ENCODE peak calls at places on chromosomes 11 and 22, in nine cellular contexts. One of them, this sample, is unnamed.
A peak's percentile ranks its signal among the peaks of the same experiment; 100 is the strongest.

GRCh38 chr22:50302564-50302963 is 4.9 kb downstream of the PLXNB2 start:
- DNase-seq in K562: no peak
- DNase-seq in T-helper 17 cell: no peak
- DNase-seq in brain microvascular endothelial cell: no peak
- DNase-seq in lower leg skin: no peak
- DNase-seq in fibroblast of the conjunctiva: no peak
- DNase-seq in amygdala: no peak
- DNase-seq in stimulated activated CD4-positive, alpha-beta T cell treated with anti-CD3 and anti-CD28 coated beads, Interleukin-4, amount 100 ng/mL, for 24 hours: no peak
- DNase-seq in kidney: no peak
- DNase-seq in this sample: no peak

GRCh38 chr22:45064313-45065268 is 54.8 kb upstream of the PHF21B start:
- DNase-seq in lower leg skin: no peak
- DNase-seq in kidney: no peak
- DNase-seq in amygdala: no peak
- DNase-seq in fibroblast of the conjunctiva: peak; percentile 13
- DNase-seq in T-helper 17 cell: no peak
- DNase-seq in brain microvascular endothelial cell: peak; percentile 73
- DNase-seq in K562: peak; percentile 12
- DNase-seq in stimulated activated CD4-positive, alpha-beta T cell treated with anti-CD3 and anti-CD28 coated beads, Interleukin-4, amount 100 ng/mL, for 24 hours: peak; percentile 74
- DNase-seq in this sample: no peak

GRCh38 chr11:73872746-73873412 is 3.8 kb downstream of the COA4 start:
- DNase-seq in kidney: no peak
- DNase-seq in fibroblast of the conjunctiva: no peak
- DNase-seq in brain microvascular endothelial cell: no peak
- DNase-seq in K562: no peak
- DNase-seq in T-helper 17 cell: no peak
- DNase-seq in amygdala: no peak
- DNase-seq in lower leg skin: no peak
- DNase-seq in stimulated activated CD4-positive, alpha-beta T cell treated with anti-CD3 and anti-CD28 coated beads, Interleukin-4, amount 100 ng/mL, for 24 hours: no peak
- DNase-seq in this sample: no peak

GRCh38 chr11:34680918-34681554 is 60.1 kb downstream of the EHF start:
- DNase-seq in amygdala: no peak
- DNase-seq in T-helper 17 cell: no peak
- DNase-seq in lower leg skin: no peak
- DNase-seq in K562: no peak
- DNase-seq in kidney: no peak
- DNase-seq in fibroblast of the conjunctiva: peak; percentile 4
- DNase-seq in brain microvascular endothelial cell: peak; percentile 59
- DNase-seq in stimulated activated CD4-positive, alpha-beta T cell treated with anti-CD3 and anti-CD28 coated beads, Interleukin-4, amount 100 ng/mL, for 24 hours: no peak
- DNase-seq in this sample: no peak

GRCh38 chr22:27149886-27150529 is 492.6 kb downstream of the MIAT start:
- DNase-seq in stimulated activated CD4-positive, alpha-beta T cell treated with anti-CD3 and anti-CD28 coated beads, Interleukin-4, amount 100 ng/mL, for 24 hours: no peak
- DNase-seq in kidney: no peak
- DNase-seq in T-helper 17 cell: no peak
- DNase-seq in lower leg skin: no peak
- DNase-seq in amygdala: no peak
- DNase-seq in brain microvascular endothelial cell: peak; percentile 35
- DNase-seq in K562: no peak
- DNase-seq in fibroblast of the conjunctiva: no peak
- DNase-seq in this sample: no peak

GRCh38 chr11:69878144-69878883 is 59.1 kb upstream of the FGF3 start:
- DNase-seq in kidney: peak; percentile 32
- DNase-seq in stimulated activated CD4-positive, alpha-beta T cell treated with anti-CD3 and anti-CD28 coated beads, Interleukin-4, amount 100 ng/mL, for 24 hours: no peak
- DNase-seq in T-helper 17 cell: no peak
- DNase-seq in fibroblast of the conjunctiva: no peak
- DNase-seq in brain microvascular endothelial cell: no peak
- DNase-seq in lower leg skin: no peak
- DNase-seq in amygdala: no peak
- DNase-seq in K562: no peak
- DNase-seq in this sample: no peak

GRCh38 chr11:1343391-1344055 is 34.1 kb upstream of the TOLLIP start:
- DNase-seq in K562: no peak
- DNase-seq in stimulated activated CD4-positive, alpha-beta T cell treated with anti-CD3 and anti-CD28 coated beads, Interleukin-4, amount 100 ng/mL, for 24 hours: no peak
- DNase-seq in lower leg skin: no peak
- DNase-seq in kidney: no peak
- DNase-seq in fibroblast of the conjunctiva: no peak
- DNase-seq in T-helper 17 cell: no peak
- DNase-seq in amygdala: no peak
- DNase-seq in brain microvascular endothelial cell: no peak
- DNase-seq in this sample: no peak

GRCh38 chr22:36644333-36644757 is 59.2 kb downstream of the CACNG2 start:
- DNase-seq in lower leg skin: peak; percentile 51
- DNase-seq in stimulated activated CD4-positive, alpha-beta T cell treated with anti-CD3 and anti-CD28 coated beads, Interleukin-4, amount 100 ng/mL, for 24 hours: peak; percentile 32
- DNase-seq in T-helper 17 cell: no peak
- DNase-seq in kidney: no peak
- DNase-seq in K562: peak; percentile 66
- DNase-seq in amygdala: no peak
- DNase-seq in brain microvascular endothelial cell: peak; percentile 91
- DNase-seq in fibroblast of the conjunctiva: peak; percentile 79
- DNase-seq in this sample: no peak

GRCh38 chr11:63999349-64000025 is 13.2 kb downstream of the OTUB1 start:
- DNase-seq in amygdala: no peak
- DNase-seq in T-helper 17 cell: peak; percentile 55
- DNase-seq in kidney: peak; percentile 93
- DNase-seq in fibroblast of the conjunctiva: peak; percentile 33
- DNase-seq in K562: peak; percentile 63
- DNase-seq in brain microvascular endothelial cell: peak; percentile 33
- DNase-seq in stimulated activated CD4-positive, alpha-beta T cell treated with anti-CD3 and anti-CD28 coated beads, Interleukin-4, amount 100 ng/mL, for 24 hours: peak; percentile 67
- DNase-seq in lower leg skin: peak; percentile 70
- DNase-seq in this sample: no peak

GRCh38 chr11:59186130-59186594 is 14.2 kb downstream of the DTX4 start:
- DNase-seq in kidney: no peak
- DNase-seq in lower leg skin: no peak
- DNase-seq in T-helper 17 cell: peak; percentile 43
- DNase-seq in brain microvascular endothelial cell: no peak
- DNase-seq in amygdala: no peak
- DNase-seq in fibroblast of the conjunctiva: no peak
- DNase-seq in stimulated activated CD4-positive, alpha-beta T cell treated with anti-CD3 and anti-CD28 coated beads, Interleukin-4, amount 100 ng/mL, for 24 hours: peak; percentile 59
- DNase-seq in K562: peak; percentile 66
- DNase-seq in this sample: no peak

GRCh38 chr11:31641477-31642062 is 132.0 kb downstream of the ELP4 start:
- DNase-seq in brain microvascular endothelial cell: no peak
- DNase-seq in stimulated activated CD4-positive, alpha-beta T cell treated with anti-CD3 and anti-CD28 coated beads, Interleukin-4, amount 100 ng/mL, for 24 hours: no peak
- DNase-seq in T-helper 17 cell: no peak
- DNase-seq in fibroblast of the conjunctiva: no peak
- DNase-seq in kidney: no peak
- DNase-seq in lower leg skin: no peak
- DNase-seq in amygdala: no peak
- DNase-seq in K562: peak; percentile 40
- DNase-seq in this sample: no peak

GRCh38 chr11:4018641-4019040 is 76.0 kb upstream of the RRM1 start:
- DNase-seq in T-helper 17 cell: no peak
- DNase-seq in lower leg skin: no peak
- DNase-seq in brain microvascular endothelial cell: no peak
- DNase-seq in fibroblast of the conjunctiva: no peak
- DNase-seq in stimulated activated CD4-positive, alpha-beta T cell treated with anti-CD3 and anti-CD28 coated beads, Interleukin-4, amount 100 ng/mL, for 24 hours: no peak
- DNase-seq in amygdala: no peak
- DNase-seq in K562: no peak
- DNase-seq in kidney: no peak
- DNase-seq in this sample: no peak

GRCh38 chr22:36027579-36027959 is 1.1 kb downstream of the RBFOX2 start:
- DNase-seq in T-helper 17 cell: no peak
- DNase-seq in K562: no peak
- DNase-seq in amygdala: no peak
- DNase-seq in kidney: no peak
- DNase-seq in lower leg skin: no peak
- DNase-seq in brain microvascular endothelial cell: no peak
- DNase-seq in stimulated activated CD4-positive, alpha-beta T cell treated with anti-CD3 and anti-CD28 coated beads, Interleukin-4, amount 100 ng/mL, for 24 hours: no peak
- DNase-seq in fibroblast of the conjunctiva: no peak
- DNase-seq in this sample: no peak

GRCh38 chr11:72418834-72419560 is 15.3 kb downstream of the CLPB start:
- DNase-seq in kidney: no peak
- DNase-seq in K562: no peak
- DNase-seq in brain microvascular endothelial cell: no peak
- DNase-seq in amygdala: no peak
- DNase-seq in lower leg skin: no peak
- DNase-seq in fibroblast of the conjunctiva: no peak
- DNase-seq in stimulated activated CD4-positive, alpha-beta T cell treated with anti-CD3 and anti-CD28 coated beads, Interleukin-4, amount 100 ng/mL, for 24 hours: no peak
- DNase-seq in T-helper 17 cell: no peak
- DNase-seq in this sample: no peak

GRCh38 chr22:44363214-44363979 is 50.6 kb upstream of the SHISAL1 start:
- DNase-seq in fibroblast of the conjunctiva: peak; percentile 50
- DNase-seq in lower leg skin: peak; percentile 59
- DNase-seq in K562: no peak
- DNase-seq in amygdala: no peak
- DNase-seq in T-helper 17 cell: no peak
- DNase-seq in stimulated activated CD4-positive, alpha-beta T cell treated with anti-CD3 and anti-CD28 coated beads, Interleukin-4, amount 100 ng/mL, for 24 hours: no peak
- DNase-seq in kidney: peak; percentile 92
- DNase-seq in brain microvascular endothelial cell: peak; percentile 92
- DNase-seq in this sample: peak; percentile 98

GRCh38 chr22:29270475-29271271 is 2.6 kb downstream of the EWSR1 start:
- DNase-seq in amygdala: no peak
- DNase-seq in brain microvascular endothelial cell: peak; percentile 22
- DNase-seq in lower leg skin: no peak
- DNase-seq in K562: peak; percentile 53
- DNase-seq in T-helper 17 cell: no peak
- DNase-seq in kidney: no peak
- DNase-seq in fibroblast of the conjunctiva: no peak
- DNase-seq in stimulated activated CD4-positive, alpha-beta T cell treated with anti-CD3 and anti-CD28 coated beads, Interleukin-4, amount 100 ng/mL, for 24 hours: no peak
- DNase-seq in this sample: peak; percentile 52

GRCh38 chr11:103948331-103948730 is 88.1 kb upstream of the DDI1 start:
- DNase-seq in stimulated activated CD4-positive, alpha-beta T cell treated with anti-CD3 and anti-CD28 coated beads, Interleukin-4, amount 100 ng/mL, for 24 hours: no peak
- DNase-seq in kidney: no peak
- DNase-seq in amygdala: no peak
- DNase-seq in fibroblast of the conjunctiva: no peak
- DNase-seq in lower leg skin: no peak
- DNase-seq in brain microvascular endothelial cell: no peak
- DNase-seq in K562: no peak
- DNase-seq in T-helper 17 cell: no peak
- DNase-seq in this sample: no peak

GRCh38 chr11:118437736-118438125 is 1.4 kb downstream of the KMT2A start:
- DNase-seq in stimulated activated CD4-positive, alpha-beta T cell treated with anti-CD3 and anti-CD28 coated beads, Interleukin-4, amount 100 ng/mL, for 24 hours: peak; percentile 36
- DNase-seq in fibroblast of the conjunctiva: no peak
- DNase-seq in amygdala: no peak
- DNase-seq in lower leg skin: peak; percentile 22
- DNase-seq in K562: peak; percentile 74
- DNase-seq in brain microvascular endothelial cell: no peak
- DNase-seq in T-helper 17 cell: peak; percentile 15
- DNase-seq in kidney: no peak
- DNase-seq in this sample: no peak

GRCh38 chr22:50305658-50306566 is 1.5 kb downstream of the PLXNB2 start:
- DNase-seq in fibroblast of the conjunctiva: peak; percentile 84
- DNase-seq in stimulated activated CD4-positive, alpha-beta T cell treated with anti-CD3 and anti-CD28 coated beads, Interleukin-4, amount 100 ng/mL, for 24 hours: no peak
- DNase-seq in K562: peak; percentile 48
- DNase-seq in amygdala: peak; percentile 19
- DNase-seq in lower leg skin: peak; percentile 83
- DNase-seq in brain microvascular endothelial cell: peak; percentile 79
- DNase-seq in kidney: peak; percentile 97
- DNase-seq in T-helper 17 cell: no peak
- DNase-seq in this sample: peak; percentile 88

GRCh38 chr11:69444381-69445130 is 36.9 kb upstream of the LINC01488 start:
- DNase-seq in K562: peak; percentile 97
- DNase-seq in fibroblast of the conjunctiva: peak; percentile 79
- DNase-seq in lower leg skin: peak; percentile 76
- DNase-seq in stimulated activated CD4-positive, alpha-beta T cell treated with anti-CD3 and anti-CD28 coated beads, Interleukin-4, amount 100 ng/mL, for 24 hours: no peak
- DNase-seq in kidney: peak; percentile 81
- DNase-seq in T-helper 17 cell: no peak
- DNase-seq in brain microvascular endothelial cell: peak; percentile 82
- DNase-seq in amygdala: no peak
- DNase-seq in this sample: peak; percentile 86

GRCh38 chr22:31137721-31138120 is 2.6 kb downstream of the PLA2G3 start:
- DNase-seq in amygdala: no peak
- DNase-seq in kidney: no peak
- DNase-seq in fibroblast of the conjunctiva: no peak
- DNase-seq in lower leg skin: no peak
- DNase-seq in K562: no peak
- DNase-seq in stimulated activated CD4-positive, alpha-beta T cell treated with anti-CD3 and anti-CD28 coated beads, Interleukin-4, amount 100 ng/mL, for 24 hours: no peak
- DNase-seq in brain microvascular endothelial cell: no peak
- DNase-seq in T-helper 17 cell: no peak
- DNase-seq in this sample: no peak

GRCh38 chr11:112542479-112542878 is 281.8 kb upstream of the PLET1 start:
- DNase-seq in K562: no peak
- DNase-seq in T-helper 17 cell: no peak
- DNase-seq in kidney: no peak
- DNase-seq in lower leg skin: no peak
- DNase-seq in amygdala: no peak
- DNase-seq in stimulated activated CD4-positive, alpha-beta T cell treated with anti-CD3 and anti-CD28 coated beads, Interleukin-4, amount 100 ng/mL, for 24 hours: no peak
- DNase-seq in fibroblast of the conjunctiva: no peak
- DNase-seq in brain microvascular endothelial cell: no peak
- DNase-seq in this sample: no peak

GRCh38 chr11:33892906-33893594 is 1.2 kb upstream of the LMO2 start:
- DNase-seq in lower leg skin: no peak
- DNase-seq in kidney: no peak
- DNase-seq in brain microvascular endothelial cell: no peak
- DNase-seq in stimulated activated CD4-positive, alpha-beta T cell treated with anti-CD3 and anti-CD28 coated beads, Interleukin-4, amount 100 ng/mL, for 24 hours: no peak
- DNase-seq in fibroblast of the conjunctiva: no peak
- DNase-seq in K562: peak; percentile 86
- DNase-seq in amygdala: no peak
- DNase-seq in T-helper 17 cell: no peak
- DNase-seq in this sample: no peak

GRCh38 chr11:37616291-37616690 is 1018.3 kb upstream of the RAG2 start:
- DNase-seq in T-helper 17 cell: no peak
- DNase-seq in brain microvascular endothelial cell: no peak
- DNase-seq in fibroblast of the conjunctiva: no peak
- DNase-seq in kidney: no peak
- DNase-seq in stimulated activated CD4-positive, alpha-beta T cell treated with anti-CD3 and anti-CD28 coated beads, Interleukin-4, amount 100 ng/mL, for 24 hours: no peak
- DNase-seq in amygdala: no peak
- DNase-seq in K562: no peak
- DNase-seq in lower leg skin: no peak
- DNase-seq in this sample: no peak

GRCh38 chr11:125079151-125079877 is 16.2 kb downstream of the SLC37A2 start:
- DNase-seq in K562: no peak
- DNase-seq in fibroblast of the conjunctiva: no peak
- DNase-seq in lower leg skin: no peak
- DNase-seq in amygdala: no peak
- DNase-seq in kidney: no peak
- DNase-seq in brain microvascular endothelial cell: peak; percentile 13
- DNase-seq in T-helper 17 cell: no peak
- DNase-seq in stimulated activated CD4-positive, alpha-beta T cell treated with anti-CD3 and anti-CD28 coated beads, Interleukin-4, amount 100 ng/mL, for 24 hours: no peak
- DNase-seq in this sample: no peak

This sample was measured in right atrium auricular region.